ENCODE peak calls at places on chromosomes 12 and 14, in eight cellular contexts. B is MM.1S, J is nephron progenitor cell, F is foreskin keratinocyte, Y is Calu3, Z is AG09319, K is kidney epithelial cell, I is HepG2. N is an unnamed sample.

GRCh38 chr14:97246648-97247047 is 449.5 kb downstream of the VRK1 start:
- DNase-seq in F (no peak), Y (no peak), Z (no peak), B (no peak), J (no peak), K (no peak), I (no peak), N (no peak)

GRCh38 chr14:81416233-81416927 is 16.3 kb upstream of the STON2 start:
- DNase-seq in J (no peak), I (no peak), B (no peak), K (no peak), Y (no peak), F (no peak), Z (no peak), N (no peak)

GRCh38 chr12:111209779-111210178 is 159.1 kb downstream of the PHETA1 start:
- DNase-seq in K (no peak), Z (no peak), Y (no peak), I (no peak), F (no peak), B (no peak), J (no peak), N (no peak)

GRCh38 chr12:8065991-8066594 is at the start of gene C3AR1:
- DNase-seq in I (no peak), F (peak; percentile 68), Z (no peak), B (peak; percentile 97), Y (no peak), K (peak; percentile 51), J (no peak), N (no peak)

GRCh38 chr12:11650697-11651281 is 1.3 kb downstream of the ETV6 start:
- DNase-seq in Y (no peak), B (peak; percentile 48), K (no peak), F (peak; percentile 48), I (peak; percentile 31), J (no peak), Z (no peak), N (no peak)

GRCh38 chr12:11729008-11729407 is 79.5 kb downstream of the ETV6 start:
- DNase-seq in J (no peak), I (no peak), Y (peak; percentile 65), Z (no peak), F (peak; percentile 44), K (no peak), B (peak; percentile 65), N (no peak)

GRCh38 chr12:89135976-89136634 is 216.2 kb downstream of the DUSP6 start:
- DNase-seq in F (peak; percentile 79), Y (peak; percentile 2), I (no peak), K (no peak), B (no peak), Z (no peak), J (no peak), N (no peak)

GRCh38 chr12:98788396-98788795 is 143.3 kb downstream of the APAF1 start:
- DNase-seq in J (no peak), F (no peak), K (no peak), I (no peak), B (no peak), Z (no peak), Y (no peak), N (no peak)

GRCh38 chr12:104736307-104736706 is 221.8 kb downstream of the SLC41A2 start:
- DNase-seq in J (no peak), F (no peak), I (no peak), K (no peak), Y (no peak), Z (peak; percentile 78), B (no peak), N (no peak)

GRCh38 chr12:104220931-104221330 is 5.4 kb downstream of the TXNRD1 start:
- DNase-seq in Z (no peak), I (no peak), B (no peak), J (no peak), Y (no peak), F (no peak), K (no peak), N (no peak)

GRCh38 chr14:81464253-81465001 is 64.3 kb upstream of the STON2 start:
- DNase-seq in K (no peak), Z (peak; percentile 24), Y (peak; percentile 65), F (peak; percentile 47), B (peak; percentile 74), I (peak; percentile 53), J (peak; percentile 63), N (peak; percentile 70)

GRCh38 chr12:126198966-126199692 is 1133.9 kb downstream of the AACS start:
- DNase-seq in J (no peak), F (peak; percentile 18), B (no peak), Y (no peak), I (no peak), K (no peak), Z (no peak), N (no peak)

GRCh38 chr12:13343380-13343779 is 146.9 kb downstream of the EMP1 start:
- DNase-seq in K (no peak), Z (no peak), I (no peak), B (no peak), F (peak; percentile 71), Y (no peak), J (no peak), N (no peak)

GRCh38 chr12:42469355-42470006 is 120.1 kb downstream of the PRICKLE1 start:
- DNase-seq in Y (no peak), I (no peak), Z (no peak), J (no peak), K (no peak), B (peak; percentile 89), F (no peak), N (no peak)

GRCh38 chr12:42468341-42468821 is 121.2 kb downstream of the PRICKLE1 start:
- DNase-seq in F (no peak), K (no peak), Y (no peak), Z (no peak), J (no peak), I (no peak), B (peak; percentile 66), N (no peak)

GRCh38 chr12:42473130-42473529 is 116.4 kb downstream of the PRICKLE1 start:
- DNase-seq in B (no peak), Y (no peak), Z (no peak), F (peak; percentile 29), I (no peak), J (no peak), K (no peak), N (no peak)

GRCh38 chr12:42473561-42473960 is 116.0 kb downstream of the PRICKLE1 start:
- DNase-seq in Y (no peak), Z (no peak), I (no peak), B (no peak), K (no peak), J (no peak), F (no peak), N (no peak)

GRCh38 chr12:42468853-42469252 is 120.7 kb downstream of the PRICKLE1 start:
- DNase-seq in B (peak; percentile 17), I (no peak), J (no peak), Y (no peak), F (no peak), Z (no peak), K (no peak), N (no peak)
- TF ChIP-seq CTCF in B (no peak), I (no peak), J (no peak), Y (no peak), F (no peak), Z (no peak), K (no peak), N (no peak)

DNA sequence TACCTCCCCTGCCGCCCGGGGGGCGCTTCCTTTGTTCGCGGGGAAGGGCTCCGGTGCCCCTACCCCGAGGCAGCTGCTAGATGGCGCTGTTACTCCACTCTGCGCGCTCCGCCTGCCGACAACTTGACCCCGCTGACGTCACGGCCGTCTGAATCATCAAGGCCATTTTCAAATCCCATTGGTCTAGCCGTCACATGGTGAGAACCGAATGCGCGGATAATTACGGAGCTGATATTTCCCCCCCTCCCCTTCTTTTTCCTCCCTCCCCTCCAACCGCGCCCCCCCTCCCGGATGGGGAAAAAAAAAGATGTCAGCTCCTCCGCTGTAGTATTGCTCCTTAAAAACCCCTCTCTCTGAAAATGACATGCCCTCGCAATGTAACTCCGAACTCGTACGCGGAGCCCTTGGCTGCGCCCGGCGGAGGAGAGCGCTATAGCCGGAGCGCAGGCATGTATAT is at the start of gene HOXC10:
- DNase-seq in I (peak; percentile 53), K (peak; percentile 83), J (peak; percentile 98), Z (peak; percentile 11), F (peak; percentile 90), B (peak; percentile 77), Y (peak; percentile 92), N (peak; percentile 91)
- TF ChIP-seq CTCF in I (peak; percentile 80), K (peak; percentile 82), J (peak; percentile 60), Z (peak; percentile 44), F (peak; percentile 98), B (peak; percentile 54), Y (peak; percentile 72), N (peak; percentile 68)

GRCh38 chr12:80187660-80188090 is 88.3 kb downstream of the OTOGL start:
- DNase-seq in J (no peak), B (peak; percentile 83), Z (no peak), K (no peak), I (no peak), Y (peak; percentile 30), F (no peak), N (no peak)

GRCh38 chr12:80183939-80184338 is 84.6 kb downstream of the OTOGL start:
- DNase-seq in J (no peak), I (no peak), Y (no peak), Z (no peak), K (no peak), B (no peak), F (peak; percentile 74), N (no peak)

GRCh38 chr12:80188566-80188965 is 89.2 kb downstream of the OTOGL start:
- DNase-seq in I (no peak), Y (no peak), B (no peak), K (no peak), F (no peak), Z (no peak), J (no peak), N (no peak)

GRCh38 chr12:80189241-80189640 is 89.9 kb downstream of the OTOGL start:
- DNase-seq in Z (peak; percentile 86), K (no peak), I (no peak), F (no peak), B (no peak), J (no peak), Y (no peak), N (no peak)

GRCh38 chr12:80186727-80187217 is 87.4 kb downstream of the OTOGL start:
- DNase-seq in B (peak; percentile 76), Z (peak; percentile 90), J (peak; percentile 19), I (peak; percentile 82), K (peak; percentile 65), Y (peak; percentile 72), F (peak; percentile 84), N (peak; percentile 59)
- TF ChIP-seq CTCF in B (peak; percentile 88), Z (peak; percentile 82), J (peak; percentile 55), I (peak; percentile 85), K (peak; percentile 79), Y (peak; percentile 45), F (peak; percentile 98), N (peak; percentile 60)

GRCh38 chr14:76090611-76091010 is 61.1 kb upstream of the GPATCH2L start:
- DNase-seq in Y (no peak), J (no peak), K (no peak), F (no peak), I (no peak), Z (no peak), B (no peak), N (no peak)

GRCh38 chr14:76086636-76087035 is 65.1 kb upstream of the GPATCH2L start:
- DNase-seq in F (peak; percentile 61), Z (no peak), J (no peak), B (no peak), Y (no peak), I (no peak), K (no peak), N (no peak)

GRCh38 chr14:76089575-76089974 is 62.1 kb upstream of the GPATCH2L start:
- DNase-seq in Z (no peak), B (no peak), K (no peak), Y (no peak), J (no peak), I (no peak), F (no peak), N (no peak)

GRCh38 chr14:76089151-76089550 is 62.6 kb upstream of the GPATCH2L start:
- DNase-seq in B (no peak), Y (no peak), J (no peak), K (no peak), F (no peak), I (no peak), Z (no peak), N (no peak)

GRCh38 chr14:76091036-76091435 is 60.7 kb upstream of the GPATCH2L start:
- DNase-seq in I (peak; percentile 15), Z (no peak), J (no peak), B (no peak), F (no peak), Y (no peak), K (no peak), N (peak; percentile 22)
- TF ChIP-seq CTCF in I (peak; percentile 76), Z (peak; percentile 33), J (no peak), B (no peak), F (no peak), Y (no peak), K (peak; percentile 18), N (no peak)

N was measured in endothelial cell.